ENCODE peak calls at places on chromosomes 7 and 10, in seven cellular contexts. T is IMR-90, F is HepG2, W is ACHN, I is right atrium auricular region, H is progenitor cell of endocrine pancreas, M is Daoy. K is an unnamed sample.

GRCh38 chr10:2619472-2619871 is 447.9 kb upstream of the PFKP start:
- DNase-seq in T (no peak), F (peak; percentile 7), W (peak; percentile 25), I (no peak), H (no peak), M (peak; percentile 55), K (no peak)

GRCh38 chr7:47501406-47501805 is 80.5 kb downstream of the TNS3 start:
- DNase-seq in T (peak; percentile 96), F (no peak), W (peak; percentile 72), I (no peak), H (no peak), M (peak; percentile 63), K (no peak)

GRCh38 chr7:155852426-155853301 is 40.4 kb upstream of the SHH start:
- DNase-seq in T (no peak), F (no peak), W (no peak), I (no peak), H (no peak), M (no peak), K (peak; percentile 38)

GRCh38 chr10:6473430-6473829 is 106.6 kb downstream of the PRKCQ start:
- DNase-seq in T (no peak), F (no peak), W (no peak), I (no peak), H (no peak), M (peak; percentile 26), K (no peak)

GRCh38 chr10:124447741-124448466 is 1.9 kb downstream of the NKX1-2 start:
- DNase-seq in T (no peak), F (no peak), W (no peak), I (no peak), H (peak; percentile 28), M (no peak), K (no peak)

GRCh38 chr10:5361966-5362365 is 2.8 kb upstream of the UCN3 start:
- DNase-seq in T (no peak), F (no peak), W (no peak), I (no peak), H (no peak), M (no peak), K (no peak)

GRCh38 chr10:92291921-92292860 is 1.2 kb downstream of the MARCHF5 start:
- DNase-seq in T (peak; percentile 57), F (peak; percentile 28), W (peak; percentile 65), I (peak; percentile 71), H (peak; percentile 12), M (peak; percentile 37), K (peak; percentile 77)

GRCh38 chr7:31068006-31068675 is 16.0 kb downstream of the ADCYAP1R1 start:
- DNase-seq in T (no peak), F (no peak), W (no peak), I (no peak), H (no peak), M (no peak), K (no peak)

GRCh38 chr7:76423666-76424412 is 911 bp upstream of the ZP3 start:
- DNase-seq in T (no peak), F (no peak), W (peak; percentile 55), I (no peak), H (no peak), M (no peak), K (no peak)

GRCh38 chr10:67306588-67307205 is 380.9 kb downstream of the LRRTM3 start:
- DNase-seq in T (peak; percentile 4), F (peak; percentile 27), W (peak; percentile 51), I (no peak), H (no peak), M (no peak), K (no peak)

GRCh38 chr10:92846-93245 is 42.4 kb upstream of the ZMYND11 start:
- DNase-seq in T (no peak), F (no peak), W (no peak), I (no peak), H (no peak), M (no peak), K (no peak)

GRCh38 chr7:801940-802364 is 30.3 kb upstream of the SUN1 start:
- DNase-seq in T (no peak), F (no peak), W (no peak), I (no peak), H (no peak), M (no peak), K (peak; percentile 73)

GRCh38 chr7:132291446-132291845 is 284.8 kb downstream of the PLXNA4 start:
- DNase-seq in T (no peak), F (peak; percentile 16), W (no peak), I (no peak), H (no peak), M (peak; percentile 30), K (peak; percentile 1)

GRCh38 chr7:101614939-101615302 is 14.2 kb downstream of the MYL10 start:
- DNase-seq in T (no peak), F (no peak), W (no peak), I (no peak), H (no peak), M (peak; percentile 77), K (peak; percentile 86)

GRCh38 chr7:26398436-26399308 is 107.0 kb downstream of the SNX10 start:
- DNase-seq in T (peak; percentile 18), F (no peak), W (peak; percentile 89), I (no peak), H (peak; percentile 51), M (peak; percentile 87), K (no peak)

GRCh38 chr10:13993169-13993568 is 337.6 kb downstream of the FRMD4A start:
- DNase-seq in T (peak; percentile 90), F (peak; percentile 13), W (no peak), I (no peak), H (no peak), M (no peak), K (no peak)

GRCh38 chr7:2296830-2297229 is 17.4 kb downstream of the SNX8 start:
- DNase-seq in T (no peak), F (no peak), W (no peak), I (no peak), H (no peak), M (no peak), K (no peak)

GRCh38 chr7:123674399-123675091 is 18.9 kb downstream of the LMOD2 start:
- DNase-seq in T (peak; percentile 13), F (no peak), W (peak; percentile 17), I (no peak), H (no peak), M (no peak), K (no peak)

GRCh38 chr10:72509206-72509799 is 116.6 kb downstream of the MICU1 start:
- DNase-seq in T (peak; percentile 17), F (no peak), W (no peak), I (no peak), H (no peak), M (no peak), K (no peak)

GRCh38 chr10:71966046-71967004 is 2.1 kb downstream of the CHST3 start:
- DNase-seq in T (peak; percentile 65), F (no peak), W (peak; percentile 38), I (no peak), H (no peak), M (peak; percentile 54), K (no peak)

GRCh38 chr10:132542086-132542775 is 4.6 kb downstream of the INPP5A start:
- DNase-seq in T (no peak), F (no peak), W (no peak), I (no peak), H (no peak), M (no peak), K (no peak)

GRCh38 chr7:40945788-40946187 is 757.1 kb downstream of the INHBA start:
- DNase-seq in T (no peak), F (no peak), W (no peak), I (no peak), H (no peak), M (no peak), K (no peak)

GRCh38 chr7:79971058-79971457 is 163.6 kb upstream of the GNAI1 start:
- DNase-seq in T (no peak), F (no peak), W (no peak), I (no peak), H (no peak), M (no peak), K (no peak)

GRCh38 chr10:82742478-82742877 is 867.5 kb downstream of the NRG3 start:
- DNase-seq in T (no peak), F (no peak), W (peak; percentile 81), I (no peak), H (no peak), M (no peak), K (no peak)

GRCh38 chr7:157412021-157412443 is 75.2 kb downstream of the DNAJB6 start:
- DNase-seq in T (peak; percentile 95), F (no peak), W (peak; percentile 53), I (no peak), H (no peak), M (peak; percentile 86), K (no peak)

GRCh38 chr10:32112055-32112454 is 55.8 kb upstream of the KIF5B start:
- DNase-seq in T (peak; percentile 64), F (peak; percentile 50), W (peak; percentile 42), I (no peak), H (no peak), M (peak; percentile 51), K (no peak)

GRCh38 chr7:128399991-128400390 is 9.8 kb downstream of the IMPDH1 start:
- DNase-seq in T (no peak), F (no peak), W (no peak), I (no peak), H (no peak), M (no peak), K (no peak)

GRCh38 chr10:73886085-73886529 is 11.8 kb upstream of the CAMK2G start:
- DNase-seq in T (peak; percentile 82), F (peak; percentile 57), W (peak; percentile 84), I (peak; percentile 87), H (peak; percentile 52), M (peak; percentile 78), K (no peak)

GRCh38 chr7:36945612-36946400 is 221.5 kb upstream of the AOAH start:
- DNase-seq in T (no peak), F (peak; percentile 86), W (no peak), I (no peak), H (peak; percentile 14), M (no peak), K (no peak)

GRCh38 chr10:24908793-24909423 is 43.5 kb downstream of the PRTFDC1 start:
- DNase-seq in T (peak; percentile 89), F (peak; percentile 17), W (peak; percentile 54), I (no peak), H (no peak), M (peak; percentile 80), K (no peak)

GRCh38 chr10:60461688-60462087 is 72.0 kb upstream of the ANK3 start:
- DNase-seq in T (no peak), F (no peak), W (no peak), I (no peak), H (no peak), M (no peak), K (no peak)

GRCh38 chr10:35577915-35578607 is 27.1 kb upstream of the GJD4 start:
- DNase-seq in T (no peak), F (no peak), W (no peak), I (no peak), H (no peak), M (no peak), K (no peak)

GRCh38 chr10:51524041-51524440 is 175.4 kb downstream of the CSTF2T start:
- DNase-seq in T (peak; percentile 79), F (no peak), W (no peak), I (no peak), H (no peak), M (no peak), K (no peak)

GRCh38 chr10:91901784-91902677 is 7.3 kb downstream of the FGFBP3 start:
- DNase-seq in T (peak; percentile 97), F (peak; percentile 79), W (peak; percentile 80), I (no peak), H (no peak), M (peak; percentile 79), K (no peak)

GRCh38 chr7:128108641-128109423 is 77.6 kb upstream of the LRRC4 start:
- DNase-seq in T (no peak), F (no peak), W (no peak), I (no peak), H (no peak), M (no peak), K (peak; percentile 60)

GRCh38 chr10:89307213-89307612 is 5.4 kb downstream of the IFIT2 start:
- DNase-seq in T (no peak), F (no peak), W (no peak), I (no peak), H (no peak), M (no peak), K (no peak)

GRCh38 chr7:17774248-17774647 is 166.0 kb downstream of the SNX13 start:
- DNase-seq in T (peak; percentile 91), F (no peak), W (peak; percentile 96), I (no peak), H (no peak), M (peak; percentile 86), K (no peak)